ENCODE peak calls at places on chromosomes 1 and 21, in six cellular contexts. U is upper lobe of right lung; G is fibroblast of lung; Y is body of pancreas; Q is CD4-positive, CD25-positive, alpha-beta regulatory T cell; I is fibroblast of the aortic adventitia. R is an unnamed sample.

GRCh38 chr1:214603819-214604252 is 841 bp downstream of the CENPF start:
- DNase-seq in U (no peak), G (no peak), Y (no peak), Q (peak), I (no peak), R (no peak)

GRCh38 chr21:45209046-45209445 is 78.6 kb downstream of the POFUT2 start:
- DNase-seq in U (no peak), G (peak), Y (no peak), Q (no peak), I (peak), R (no peak)

GRCh38 chr1:245085508-245086095 is 69.2 kb upstream of the KIF26B start:
- DNase-seq in U (no peak), G (peak), Y (no peak), Q (no peak), I (peak), R (peak)

GRCh38 chr1:59078866-59079265 is 218.0 kb upstream of the FGGY start:
- DNase-seq in U (no peak), G (no peak), Y (no peak), Q (no peak), I (no peak), R (no peak)

GRCh38 chr1:84377480-84378095 is 20.7 kb upstream of the DNASE2B start:
- DNase-seq in U (no peak), G (peak), Y (no peak), Q (no peak), I (peak), R (peak)

GRCh38 chr21:44742418-44743153 is 31.2 kb upstream of the TSPEAR start:
- DNase-seq in U (no peak), G (peak), Y (no peak), Q (peak), I (peak), R (no peak)

GRCh38 chr1:224733021-224733911 is 117.1 kb downstream of the CNIH3 start:
- DNase-seq in U (no peak), G (peak), Y (no peak), Q (no peak), I (peak), R (no peak)

GRCh38 chr1:35203295-35203694 is 10.3 kb upstream of the SFPQ start:
- DNase-seq in U (no peak), G (no peak), Y (no peak), Q (no peak), I (no peak), R (no peak)

GRCh38 chr1:30085814-30086770 is 637.3 kb downstream of the MATN1 start:
- DNase-seq in U (peak), G (peak), Y (peak), Q (peak), I (peak), R (peak)

GRCh38 chr1:231065510-231066241 is 25.6 kb upstream of the FAM89A start:
- DNase-seq in U (no peak), G (no peak), Y (no peak), Q (no peak), I (peak), R (no peak)

GRCh38 chr1:235229868-235230267 is 68.8 kb upstream of the RBM34 start:
- DNase-seq in U (no peak), G (no peak), Y (no peak), Q (no peak), I (no peak), R (no peak)

GRCh38 chr1:22814176-22815042 is 103.8 kb downstream of the EPHB2 start:
- DNase-seq in U (peak), G (peak), Y (peak), Q (no peak), I (peak), R (no peak)

GRCh38 chr1:58881471-58881994 is 97.7 kb upstream of the JUN start:
- DNase-seq in U (no peak), G (peak), Y (peak), Q (no peak), I (peak), R (peak)

GRCh38 chr1:80640978-80641377 is 1159.8 kb upstream of the ADGRL2 start:
- DNase-seq in U (no peak), G (no peak), Y (no peak), Q (no peak), I (no peak), R (no peak)

GRCh38 chr1:191350938-191351337 is 807.3 kb upstream of the RGS18 start:
- DNase-seq in U (no peak), G (no peak), Y (no peak), Q (no peak), I (no peak), R (no peak)

GRCh38 chr1:1324524-1325287 is at the start of the genes CPTP and INTS11:
- DNase-seq in U (peak), G (peak), Y (peak), Q (peak), I (peak), R (peak)

GRCh38 chr1:145979746-145980435 is 15.4 kb downstream of the POLR3GL start:
- DNase-seq in U (no peak), G (peak), Y (no peak), Q (peak), I (peak), R (no peak)

GRCh38 chr1:173097001-173097400 is 46.3 kb upstream of the TNFSF18 start:
- DNase-seq in U (no peak), G (no peak), Y (no peak), Q (no peak), I (peak), R (no peak)

GRCh38 chr21:27026501-27026900 is 59.6 kb upstream of the ADAMTS5 start:
- DNase-seq in U (no peak), G (no peak), Y (no peak), Q (no peak), I (no peak), R (no peak)

GRCh38 chr1:233671286-233671685 is 57.4 kb downstream of the KCNK1 start:
- DNase-seq in U (no peak), G (no peak), Y (no peak), Q (no peak), I (no peak), R (no peak)

GRCh38 chr1:27527223-27527856 is 37.4 kb upstream of the WASF2 start:
- DNase-seq in U (no peak), G (peak), Y (no peak), Q (peak), I (no peak), R (no peak)

DNA sequence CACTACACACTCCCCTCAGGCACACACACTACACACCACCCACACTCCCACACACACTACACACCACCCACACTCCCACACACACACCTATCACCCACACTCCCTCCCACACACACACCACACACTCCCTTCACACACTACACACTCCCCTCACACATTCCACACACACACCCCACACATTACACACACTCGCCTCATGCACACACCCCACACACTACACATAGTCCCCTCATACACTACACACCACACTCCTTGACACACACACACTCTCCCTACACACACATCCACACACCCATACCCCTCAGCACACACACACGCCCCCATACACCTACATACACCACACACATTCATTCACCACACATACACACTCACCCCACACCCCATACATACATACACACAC is 31.0 kb upstream of the SELENON start:
- DNase-seq in U (no peak), G (no peak), Y (no peak), Q (no peak), I (no peak), R (no peak)
- H3K4me3 ChIP-seq in U (no peak), G (no peak), Y (no peak), Q (no peak), I (no peak), R (no peak)

GRCh38 chr21:35044128-35044527 is 5.0 kb downstream of the RUNX1 start:
- DNase-seq in U (no peak), G (no peak), Y (no peak), Q (no peak), I (no peak), R (no peak)

GRCh38 chr21:35044770-35045538 is 4.1 kb downstream of the RUNX1 start:
- DNase-seq in U (no peak), G (no peak), Y (no peak), Q (peak), I (no peak), R (no peak)

GRCh38 chr21:35045539-35046222 is 3.4 kb downstream of the RUNX1 start:
- DNase-seq in U (no peak), G (no peak), Y (no peak), Q (peak), I (no peak), R (no peak)

GRCh38 chr21:35041122-35041521 is 8.0 kb downstream of the RUNX1 start:
- DNase-seq in U (no peak), G (no peak), Y (no peak), Q (no peak), I (no peak), R (no peak)

DNA sequence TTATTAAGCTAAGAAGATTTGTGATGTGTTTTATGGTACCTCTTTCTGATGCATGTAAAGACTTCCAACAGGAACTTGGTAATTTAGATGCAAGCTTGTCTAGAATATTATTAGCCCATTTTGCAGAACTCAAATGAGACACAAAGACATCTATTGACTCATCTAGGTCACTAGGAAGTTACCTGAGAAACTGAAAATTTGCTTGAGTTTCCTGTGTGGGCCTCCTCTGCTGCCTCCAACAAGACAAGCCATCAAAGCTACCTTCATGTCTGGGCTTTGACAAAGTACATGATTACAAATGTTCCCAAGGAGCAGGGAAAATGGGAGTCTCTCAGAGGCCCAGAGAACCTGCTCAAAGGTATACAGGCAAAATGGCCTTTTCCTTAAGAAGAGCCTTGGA is 5.6 kb downstream of the RUNX1 start:
- DNase-seq in U (no peak), G (no peak), Y (no peak), Q (peak), I (no peak), R (no peak)
- H3K4me3 ChIP-seq in U (no peak), G (no peak), Y (no peak), Q (peak), I (no peak), R (no peak)

GRCh38 chr1:39196244-39197215 is 8.0 kb upstream of the MACF1 start:
- DNase-seq in U (no peak), G (peak), Y (no peak), Q (peak), I (peak), R (peak)
- H3K4me3 ChIP-seq in U (no peak), G (no peak), Y (no peak), Q (peak), I (no peak), R (no peak)

DNA sequence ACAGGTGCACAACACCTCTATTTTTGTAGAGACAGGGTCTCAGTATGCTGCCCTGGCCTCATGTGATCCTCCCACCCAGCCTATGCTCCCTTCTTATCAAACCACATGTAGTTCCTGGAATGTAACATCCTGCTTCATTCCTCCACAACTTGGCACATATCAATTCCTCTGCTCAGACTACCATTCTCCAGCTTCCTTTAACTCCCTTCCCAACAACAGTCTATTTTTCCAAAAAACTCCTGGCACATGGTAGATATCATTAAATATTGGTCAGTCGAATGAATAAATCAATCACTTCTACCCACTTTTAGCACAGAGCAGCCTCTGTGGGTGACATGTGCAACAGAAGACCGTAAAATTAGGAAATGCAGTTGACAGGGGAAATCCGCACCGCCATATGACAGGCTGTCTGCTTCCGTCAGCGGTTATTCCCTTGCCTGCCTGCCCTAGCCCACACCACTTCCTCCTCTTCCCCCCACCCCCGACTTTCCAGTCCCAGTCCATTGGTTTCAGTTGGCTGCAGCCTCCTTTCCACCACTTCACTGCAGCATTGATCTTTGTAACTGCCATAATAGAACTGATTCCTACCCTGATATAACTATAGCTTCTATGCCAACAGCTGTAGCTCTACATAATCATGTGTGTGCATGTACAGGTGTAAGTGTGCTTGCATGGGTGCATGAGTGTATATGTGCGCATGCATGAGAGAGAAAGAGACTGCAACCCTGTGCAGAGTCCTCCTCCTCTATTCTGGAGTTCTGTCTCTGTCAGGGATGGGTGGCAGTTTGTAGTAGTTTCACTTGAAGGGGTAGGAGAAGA is 6.8 kb upstream of the AKR1A1 start:
- DNase-seq in U (peak), G (no peak), Y (peak), Q (peak), I (peak), R (no peak)
- H3K4me3 ChIP-seq in U (no peak), G (no peak), Y (no peak), Q (peak), I (no peak), R (no peak)